ENCODE peak calls at places on chromosome X, in seven cellular contexts. U is fibroblast of lung; T is CD8-positive, alpha-beta memory T cell; F is naive thymus-derived CD4-positive, alpha-beta T cell; Q is hepatocyte; V is uterus; X is WERI-Rb-1. K is an unnamed sample.

GRCh38 chrX:53263597-53264094 is 17.7 kb downstream of the IQSEC2 start:
- DNase-seq in U (peak), T (no peak), F (no peak), Q (no peak), V (no peak), X (no peak), K (peak)

GRCh38 chrX:139898334-139898733 is 34.5 kb downstream of the ATP11C start:
- DNase-seq in U (no peak), T (no peak), F (no peak), Q (no peak), V (no peak), X (no peak), K (no peak)

GRCh38 chrX:72368796-72369195 is 63.1 kb upstream of the CITED1 start:
- DNase-seq in U (no peak), T (no peak), F (no peak), Q (no peak), V (no peak), X (no peak), K (no peak)

GRCh38 chrX:136747003-136747986 is 33.4 kb downstream of the ARHGEF6 start:
- DNase-seq in U (no peak), T (no peak), F (no peak), Q (no peak), V (no peak), X (no peak), K (no peak)

GRCh38 chrX:130330706-130331105 is 9.0 kb upstream of the SLC25A14 start:
- DNase-seq in U (peak), T (peak), F (no peak), Q (peak), V (no peak), X (peak), K (peak)

GRCh38 chrX:118252967-118253366 is 92.9 kb upstream of the WDR44 start:
- DNase-seq in U (no peak), T (no peak), F (no peak), Q (no peak), V (no peak), X (no peak), K (no peak)

GRCh38 chrX:65451663-65452062 is 82.9 kb downstream of the LAS1L start:
- DNase-seq in U (peak), T (peak), F (peak), Q (peak), V (no peak), X (peak), K (peak)

GRCh38 chrX:10237255-10237654 is 80.5 kb downstream of the CLCN4 start:
- DNase-seq in U (no peak), T (no peak), F (no peak), Q (no peak), V (no peak), X (no peak), K (no peak)

GRCh38 chrX:9885150-9885549 is 82.0 kb upstream of the CLDN34 start:
- DNase-seq in U (peak), T (no peak), F (peak), Q (peak), V (no peak), X (peak), K (no peak)

GRCh38 chrX:118974908-118975671 is 672 bp downstream of the LONRF3 start:
- DNase-seq in U (no peak), T (peak), F (peak), Q (peak), V (peak), X (peak), K (no peak)

GRCh38 chrX:105190252-105190853 is 30.1 kb downstream of the TEX13A start:
- DNase-seq in U (peak), T (no peak), F (no peak), Q (peak), V (no peak), X (no peak), K (peak)

GRCh38 chrX:132219343-132219768 is at the start of gene RAP2C:
- DNase-seq in U (peak), T (peak), F (peak), Q (peak), V (peak), X (peak), K (peak)

GRCh38 chrX:138691186-138691585 is 20.3 kb downstream of the FGF13 start:
- DNase-seq in U (no peak), T (no peak), F (no peak), Q (no peak), V (no peak), X (no peak), K (no peak)
- H3K27ac ChIP-seq in U (no peak), T (no peak), F (no peak), Q (no peak), V (no peak), X (no peak), K (no peak)

DNA sequence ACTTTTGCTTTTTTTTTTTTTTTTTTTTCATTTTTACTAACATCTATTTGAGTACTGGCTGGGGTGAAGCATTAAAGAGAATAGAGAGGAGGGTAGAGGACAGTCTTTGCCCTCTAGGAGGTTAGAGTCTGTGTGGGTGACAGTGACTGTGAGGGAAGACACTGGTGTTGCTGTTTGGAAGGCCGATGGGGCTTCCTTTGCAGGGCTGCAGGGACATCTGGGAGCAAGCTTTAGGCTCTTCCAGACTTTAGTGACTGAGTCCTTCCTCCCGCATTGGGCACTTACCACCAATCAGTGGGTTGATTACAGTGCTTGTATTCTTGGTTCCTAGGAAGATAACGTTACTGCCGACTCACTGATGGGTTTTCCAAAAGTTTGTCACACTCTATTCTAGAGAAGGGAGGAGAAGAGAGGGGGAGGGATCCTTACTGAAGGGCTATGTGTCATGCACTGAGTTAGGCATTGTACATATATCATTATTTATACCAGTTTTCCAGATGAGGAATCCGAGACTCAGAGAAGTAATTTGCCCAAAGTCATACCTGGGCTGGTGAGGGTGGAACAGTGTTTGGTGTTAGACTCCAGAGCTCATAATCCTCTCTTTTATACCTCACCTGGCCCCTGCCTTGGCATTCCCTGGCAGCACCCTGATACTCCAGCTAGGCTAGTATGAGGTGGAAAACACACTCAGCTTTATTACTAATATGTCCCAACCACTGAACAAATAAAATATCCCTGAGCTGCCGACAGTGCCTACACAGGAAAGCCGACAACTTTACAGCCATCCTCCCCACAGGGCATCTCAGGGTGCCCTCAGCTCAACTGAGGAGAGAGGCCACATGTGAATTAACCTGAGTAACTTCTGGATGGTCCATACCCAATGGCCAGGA is 3.8 kb downstream of the CHST7 start:
- DNase-seq in U (no peak), T (no peak), F (no peak), Q (no peak), V (no peak), X (no peak), K (no peak)
- H3K27ac ChIP-seq in U (peak), T (no peak), F (no peak), Q (no peak), V (no peak), X (no peak), K (no peak)

DNA sequence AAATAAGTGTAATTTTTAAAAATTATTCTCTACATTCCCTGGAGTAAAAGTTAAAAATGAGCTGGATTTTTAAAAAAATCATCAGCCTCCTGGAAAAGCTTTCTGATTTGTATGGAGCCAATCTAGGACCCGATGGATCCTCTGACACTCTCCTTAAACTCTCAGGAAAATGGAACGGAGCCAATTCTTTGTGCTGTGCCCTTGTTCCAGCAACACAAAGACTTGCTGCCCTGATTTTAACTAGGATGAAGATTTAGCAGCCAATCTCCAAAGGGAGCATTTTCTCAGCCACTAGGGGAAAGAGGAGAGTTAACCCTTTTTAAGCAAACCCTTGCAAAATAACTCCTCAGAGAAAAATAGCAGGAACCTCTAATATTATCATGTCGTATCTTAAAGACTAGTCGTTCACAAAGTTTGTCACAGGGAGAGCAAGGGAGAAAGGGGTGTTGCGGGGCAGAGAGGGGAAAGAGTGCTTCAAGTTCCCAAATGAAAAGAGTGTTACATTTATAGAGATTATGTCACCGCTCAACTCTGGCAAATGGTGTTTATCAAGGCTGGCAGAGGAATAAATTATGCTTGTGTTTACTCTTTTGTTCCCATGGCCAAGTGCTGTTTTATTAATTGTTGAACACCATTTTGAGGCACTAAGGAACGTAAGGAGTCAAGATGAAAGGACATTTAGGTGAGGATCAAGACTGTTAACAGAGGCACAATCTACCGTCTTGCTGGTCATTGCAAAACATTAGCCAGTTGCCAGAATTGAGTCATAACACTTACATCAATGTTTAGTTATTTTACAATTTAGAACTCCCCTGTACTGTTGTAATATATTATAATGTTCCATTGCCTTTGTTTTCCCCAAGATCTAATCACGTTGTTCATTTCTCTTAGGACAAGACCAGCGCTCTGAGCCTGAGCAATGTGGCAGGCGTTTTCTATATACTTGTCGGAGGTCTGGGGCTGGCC is 250.7 kb downstream of the THOC2 start:
- DNase-seq in U (peak), T (no peak), F (no peak), Q (no peak), V (no peak), X (no peak), K (no peak)
- H3K27ac ChIP-seq in U (no peak), T (no peak), F (no peak), Q (no peak), V (peak), X (no peak), K (no peak)

GRCh38 chrX:112233164-112233563 is 150.6 kb upstream of the TRPC5 start:
- DNase-seq in U (no peak), T (no peak), F (no peak), Q (no peak), V (no peak), X (no peak), K (no peak)

DNA sequence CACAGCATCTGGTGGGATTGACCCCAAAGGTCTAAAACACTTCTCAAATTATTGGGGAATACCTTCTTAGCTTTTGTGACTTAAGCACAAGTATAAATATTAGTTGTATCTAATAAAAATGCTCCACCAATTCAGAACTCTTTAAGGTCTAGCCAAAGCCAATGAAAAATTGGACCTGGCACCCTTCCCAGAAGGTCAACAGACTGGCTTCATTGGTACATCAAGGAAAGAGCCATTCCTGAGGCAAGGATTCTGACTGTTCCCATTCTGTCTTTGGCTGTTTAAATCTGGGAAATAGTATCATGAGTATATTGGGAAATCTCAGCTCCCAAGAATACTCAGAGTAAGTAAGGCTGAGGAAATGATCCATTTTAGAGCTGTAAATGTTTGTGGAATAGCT is 153.0 kb upstream of the TRPC5 start:
- DNase-seq in U (no peak), T (no peak), F (no peak), Q (no peak), V (no peak), X (no peak), K (no peak)
- H3K27ac ChIP-seq in U (no peak), T (no peak), F (no peak), Q (no peak), V (no peak), X (no peak), K (no peak)